ENCODE peak calls at places on chromosomes 2 and 18, in eight cellular contexts. P is HL-60, N is GM23248, A is upper lobe of left lung, T is mucosa of descending colon, U is WERI-Rb-1, K is adrenal gland, O is adipocyte. B is an unnamed sample.
A peak's percentile ranks its signal among the peaks of the same experiment; 100 is the strongest.

GRCh38 chr2:127561371-127561770 is 25.9 kb downstream of the MYO7B start:
- DNase-seq in P (no peak), N (no peak), A (no peak), T (no peak), U (no peak), K (no peak), O (no peak), B (no peak)

GRCh38 chr2:221018262-221018661 is 553.8 kb downstream of the EPHA4 start:
- DNase-seq in P (no peak), N (no peak), A (no peak), T (no peak), U (no peak), K (no peak), O (no peak), B (no peak)

GRCh38 chr2:225008179-225008829 is 34.0 kb downstream of the DOCK10 start:
- DNase-seq in P (no peak), N (no peak), A (no peak), T (no peak), U (no peak), K (no peak), O (no peak), B (no peak)

GRCh38 chr18:1499265-1499664 is 594.6 kb downstream of the ADCYAP1 start:
- DNase-seq in P (no peak), N (no peak), A (no peak), T (no peak), U (no peak), K (no peak), O (peak; percentile 1), B (no peak)

GRCh38 chr2:133266926-133267590 is 301.2 kb downstream of the NCKAP5 start:
- DNase-seq in P (no peak), N (peak; percentile 8), A (no peak), T (no peak), U (peak; percentile 92), K (no peak), O (peak; percentile 7), B (no peak)

GRCh38 chr2:68839260-68839833 is 31.9 kb downstream of the BMP10 start:
- DNase-seq in P (peak; percentile 66), N (peak; percentile 25), A (no peak), T (no peak), U (peak; percentile 19), K (no peak), O (no peak), B (no peak)

GRCh38 chr2:161030260-161031063 is 129.8 kb upstream of the TANK start:
- DNase-seq in P (no peak), N (peak; percentile 98), A (peak; percentile 26), T (no peak), U (no peak), K (no peak), O (peak; percentile 98), B (no peak)

GRCh38 chr2:132678498-132678897 is 8.5 kb upstream of the LYPD1 start:
- DNase-seq in P (no peak), N (peak; percentile 18), A (no peak), T (no peak), U (no peak), K (no peak), O (no peak), B (no peak)

GRCh38 chr2:100242891-100243670 is 79.2 kb downstream of the LONRF2 start:
- DNase-seq in P (peak; percentile 48), N (peak; percentile 75), A (peak; percentile 77), T (no peak), U (peak; percentile 81), K (peak; percentile 41), O (peak; percentile 88), B (peak; percentile 87)

GRCh38 chr18:43590182-43590903 is 313.1 kb upstream of the SYT4 start:
- DNase-seq in P (no peak), N (peak; percentile 5), A (no peak), T (peak; percentile 26), U (no peak), K (no peak), O (no peak), B (peak; percentile 50)

GRCh38 chr2:104784264-104784663 is 69.7 kb upstream of the POU3F3 start:
- DNase-seq in P (no peak), N (no peak), A (no peak), T (no peak), U (no peak), K (no peak), O (no peak), B (no peak)

GRCh38 chr2:66070717-66071602 is 364.0 kb upstream of the MEIS1 start:
- DNase-seq in P (no peak), N (no peak), A (no peak), T (no peak), U (no peak), K (no peak), O (no peak), B (no peak)

GRCh38 chr2:66073166-66073565 is 361.8 kb upstream of the MEIS1 start:
- DNase-seq in P (no peak), N (no peak), A (no peak), T (no peak), U (no peak), K (no peak), O (no peak), B (no peak)

DNA sequence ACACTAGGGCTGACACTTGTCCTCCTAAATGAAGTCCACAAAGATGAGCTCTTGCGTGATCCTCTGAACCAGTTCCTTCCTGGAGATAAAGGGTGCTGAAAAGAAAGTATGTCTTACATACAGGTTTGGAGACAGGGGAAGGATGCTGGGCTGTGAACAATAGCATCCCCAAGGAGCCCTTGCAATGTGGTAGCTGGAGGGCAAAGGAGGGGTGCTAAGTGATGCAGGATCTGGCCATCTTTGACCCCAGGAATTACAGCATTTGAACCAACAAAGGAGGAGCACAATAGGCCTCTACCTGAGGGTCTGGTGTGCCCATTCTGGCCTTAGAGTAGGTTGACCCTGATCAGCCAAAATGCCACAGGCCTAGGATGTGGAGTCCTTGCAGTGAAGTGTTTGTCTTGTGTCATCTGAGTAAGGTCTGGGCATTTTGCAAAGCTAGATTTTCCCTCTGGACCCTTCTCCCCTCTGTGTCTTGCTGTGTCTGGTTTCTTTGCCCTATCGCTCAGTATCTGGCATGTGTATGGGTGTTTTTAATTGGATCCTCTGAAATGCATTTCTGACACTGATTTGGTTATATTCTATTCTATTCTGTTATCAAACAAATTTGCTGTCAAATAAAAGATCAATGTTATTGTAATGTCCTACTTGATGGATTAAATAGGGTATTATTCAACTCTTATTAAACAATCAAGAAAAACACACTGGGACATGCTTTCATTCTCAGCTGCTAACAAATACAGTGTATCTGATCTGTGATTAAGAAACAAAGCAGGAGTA is 364.8 kb upstream of the MEIS1 start:
- DNase-seq in P (no peak), N (no peak), A (no peak), T (no peak), U (no peak), K (no peak), O (no peak), B (no peak)
- H3K4me3 ChIP-seq in P (no peak overlapping the region), N (no peak overlapping the region), A (no peak overlapping the region), T (no peak overlapping the region), U (no peak overlapping the region), K (no peak overlapping the region), O (no peak overlapping the region), B (no peak overlapping the region)

GRCh38 chr2:40106061-40106460 is 327.0 kb upstream of the THUMPD2 start:
- DNase-seq in P (no peak), N (peak; percentile 58), A (no peak), T (no peak), U (no peak), K (no peak), O (no peak), B (no peak)
- H3K4me3 ChIP-seq in P (no peak overlapping the region), N (peak overlapping the region; percentile 27), A (no peak overlapping the region), T (no peak overlapping the region), U (no peak overlapping the region), K (no peak overlapping the region), O (no peak overlapping the region), B (no peak overlapping the region)

GRCh38 chr18:57631697-57632096 is 10.1 kb upstream of the NARS1 start:
- DNase-seq in P (no peak), N (no peak), A (no peak), T (no peak), U (no peak), K (no peak), O (no peak), B (no peak)

GRCh38 chr18:57630759-57631660 is 9.4 kb upstream of the NARS1 start:
- DNase-seq in P (no peak), N (peak; percentile 25), A (no peak), T (no peak), U (no peak), K (no peak), O (no peak), B (no peak)

GRCh38 chr18:57627488-57627887 is 5.9 kb upstream of the NARS1 start:
- DNase-seq in P (no peak), N (peak; percentile 33), A (no peak), T (no peak), U (peak; percentile 70), K (no peak), O (no peak), B (no peak)

GRCh38 chr18:57630002-57630758 is 8.5 kb upstream of the NARS1 start:
- DNase-seq in P (peak; percentile 99), N (peak; percentile 99), A (peak; percentile 99), T (peak; percentile 98), U (peak; percentile 98), K (peak; percentile 98), O (peak; percentile 98), B (peak; percentile 99)

DNA sequence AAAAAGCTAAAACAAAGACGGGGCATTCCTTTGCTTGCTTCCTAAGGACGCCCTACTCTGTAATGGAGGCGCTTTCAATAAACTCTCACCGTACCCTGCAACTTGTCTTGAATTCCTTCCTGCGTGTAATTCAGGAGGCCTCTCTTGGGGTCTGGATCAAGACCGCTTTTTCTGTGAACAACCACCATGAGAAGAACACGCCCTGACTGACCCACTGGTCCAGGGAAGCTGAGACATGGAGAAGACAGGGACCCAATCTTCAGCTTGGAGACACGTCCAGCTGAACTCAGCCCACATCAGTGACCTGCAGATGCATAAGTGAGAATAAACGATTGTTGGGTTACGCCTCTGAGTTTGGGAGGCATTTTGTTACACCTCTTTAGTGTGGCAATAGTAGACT is 7.8 kb upstream of the NARS1 start:
- DNase-seq in P (no peak), N (no peak), A (no peak), T (no peak), U (no peak), K (no peak), O (no peak), B (no peak)
- H3K4me3 ChIP-seq in P (peak overlapping the region; percentile 95), N (no peak overlapping the region), A (no peak overlapping the region), T (no peak overlapping the region), U (peak overlapping the region; percentile 71), K (no peak overlapping the region), O (peak overlapping the region; percentile 95), B (peak overlapping the region; percentile 66)

DNA sequence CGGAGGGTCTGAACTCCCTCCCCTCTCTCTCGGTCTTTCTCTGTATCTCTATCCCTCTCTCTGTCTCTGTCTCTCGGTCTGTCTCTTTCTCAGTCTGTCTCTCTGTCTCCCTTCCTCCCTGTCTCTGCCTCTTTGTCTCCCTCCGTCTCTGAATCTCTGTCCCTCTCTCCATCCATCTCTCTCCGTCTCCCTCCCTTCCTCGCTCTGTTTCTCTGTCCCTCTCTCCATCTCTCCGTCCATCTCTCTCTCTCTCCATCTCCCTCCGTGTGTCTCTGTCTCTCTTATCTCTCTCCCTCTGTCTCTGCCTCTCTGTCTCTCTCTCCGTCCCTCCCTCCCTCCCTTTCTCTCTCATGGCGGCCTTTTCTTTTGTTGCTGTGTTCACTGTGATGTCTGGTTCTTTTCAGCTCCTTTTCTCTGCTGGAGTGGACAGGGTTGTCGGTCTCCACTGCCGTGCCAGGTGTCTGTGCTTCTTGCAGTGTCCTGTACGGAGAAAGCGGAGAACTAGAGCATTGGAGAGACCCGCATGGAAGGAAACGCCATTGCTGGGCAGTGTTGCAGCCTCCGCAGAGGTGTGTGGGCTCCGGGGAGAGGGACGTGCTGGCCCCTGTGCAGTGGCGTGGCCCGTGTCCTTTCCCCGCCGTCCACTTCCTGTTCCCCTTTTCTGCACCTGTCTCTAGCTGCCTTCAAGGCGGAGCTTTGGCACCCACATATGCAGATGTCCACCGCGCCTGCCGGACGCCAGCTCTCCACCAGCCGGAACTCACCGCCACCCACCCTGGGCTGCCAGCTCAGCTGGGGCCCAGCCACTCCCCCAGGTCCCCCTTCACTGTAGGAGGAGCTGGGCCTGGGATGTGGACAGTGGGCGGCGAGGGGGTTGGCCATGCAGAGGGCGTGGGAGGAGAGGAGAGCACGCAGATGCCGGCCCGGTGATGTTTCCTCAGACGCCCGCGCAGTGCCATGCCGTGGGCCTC is 113.1 kb downstream of the NFATC1 start:
- DNase-seq in P (peak; percentile 83), N (no peak), A (peak; percentile 35), T (peak; percentile 69), U (no peak), K (peak; percentile 10), O (no peak), B (peak; percentile 16)
- H3K4me3 ChIP-seq in P (no peak overlapping the region), N (no peak overlapping the region), A (no peak overlapping the region), T (no peak overlapping the region), U (no peak overlapping the region), K (no peak overlapping the region), O (no peak overlapping the region), B (no peak overlapping the region)

B was measured in right cardiac atrium.